ENCODE peak calls at places on chromosomes 4 and X, in seven cellular contexts. L is ELR, J is HEK293T, R is AG08396, Q is naive B cell, M is choroid plexus epithelial cell, B is epithelial cell of prostate. C is an unnamed sample.

GRCh38 chrX:150575415-150575814 is 7.0 kb downstream of the MTM1 start:
- DNase-seq in L (peak; percentile 75), J (no peak), R (no peak), Q (no peak), M (peak; percentile 49), B (peak; percentile 84), C (no peak)

GRCh38 chr4:45102716-45103115 is 376.4 kb upstream of the GNPDA2 start:
- DNase-seq in L (no peak), J (no peak), R (no peak), Q (no peak), M (no peak), B (no peak), C (no peak)

GRCh38 chrX:14228611-14229010 is 198.9 kb upstream of the GEMIN8 start:
- DNase-seq in L (peak; percentile 12), J (no peak), R (no peak), Q (no peak), M (no peak), B (no peak), C (no peak)

GRCh38 chr4:32117696-32118095 is 1397.5 kb downstream of the PCDH7 start:
- DNase-seq in L (no peak), J (no peak), R (no peak), Q (no peak), M (no peak), B (no peak), C (no peak)

GRCh38 chr4:43932448-43932847 is 516.2 kb downstream of the KCTD8 start:
- DNase-seq in L (no peak), J (no peak), R (no peak), Q (no peak), M (no peak), B (no peak), C (no peak)

GRCh38 chrX:133776072-133776471 is 209.3 kb downstream of the GPC3 start:
- DNase-seq in L (no peak), J (peak; percentile 57), R (no peak), Q (no peak), M (peak; percentile 10), B (no peak), C (peak; percentile 9)

GRCh38 chrX:71618303-71618721 is at the start of gene CXCR3:
- DNase-seq in L (no peak), J (no peak), R (no peak), Q (no peak), M (no peak), B (no peak), C (no peak)

GRCh38 chr4:2217726-2218125 is 24.2 kb downstream of the HAUS3 start:
- DNase-seq in L (peak; percentile 55), J (no peak), R (no peak), Q (no peak), M (peak; percentile 22), B (peak; percentile 37), C (no peak)

GRCh38 chr4:3254302-3255131 is 5.6 kb downstream of the MSANTD1 start:
- DNase-seq in L (no peak), J (no peak), R (no peak), Q (no peak), M (no peak), B (no peak), C (no peak)

GRCh38 chr4:98996056-98996941 is 778 bp downstream of the METAP1 start:
- DNase-seq in L (peak; percentile 52), J (peak; percentile 25), R (peak; percentile 34), Q (no peak), M (peak; percentile 41), B (no peak), C (no peak)

GRCh38 chrX:28498658-28499057 is 88.6 kb upstream of the IL1RAPL1 start:
- DNase-seq in L (no peak), J (no peak), R (no peak), Q (no peak), M (peak; percentile 3), B (peak; percentile 62), C (no peak)

GRCh38 chr4:22474636-22475310 is 41.1 kb downstream of the ADGRA3 start:
- DNase-seq in L (peak; percentile 66), J (no peak), R (no peak), Q (no peak), M (peak; percentile 43), B (no peak), C (no peak)

GRCh38 chrX:115499112-115499805 is 61.7 kb upstream of the PLS3 start:
- DNase-seq in L (peak; percentile 1), J (no peak), R (no peak), Q (no peak), M (peak; percentile 44), B (no peak), C (no peak)

GRCh38 chrX:153398275-153398960 is 2.7 kb downstream of the PNMA6E start:
- DNase-seq in L (no peak), J (no peak), R (no peak), Q (no peak), M (no peak), B (no peak), C (no peak)

GRCh38 chrX:20372533-20372932 is 105.8 kb upstream of the RPS6KA3 start:
- DNase-seq in L (peak; percentile 63), J (no peak), R (peak; percentile 32), Q (no peak), M (peak; percentile 51), B (no peak), C (no peak)

GRCh38 chr4:107044170-107044569 is 8.1 kb upstream of the DKK2 start:
- DNase-seq in L (peak; percentile 42), J (no peak), R (no peak), Q (no peak), M (peak; percentile 51), B (no peak), C (no peak)

GRCh38 chr4:121096629-121097028 is 24.3 kb upstream of the NDNF start:
- DNase-seq in L (peak; percentile 53), J (peak; percentile 9), R (peak; percentile 24), Q (no peak), M (peak; percentile 66), B (no peak), C (peak; percentile 35)

C was measured in NCI-H460.